ENCODE peak calls at places on chromosomes 16 and 17, in six cellular contexts. D, T, C, I, H and L are unnamed samples.

GRCh38 chr17:49878931-49879330 is 31.1 kb upstream of the TAC4 start:
- DNase-seq in H (no peak), D (no peak), C (no peak), I (no peak), T (no peak), L (no peak)

GRCh38 chr17:62693616-62694415 is 66.3 kb downstream of the MRC2 start:
- DNase-seq in C (no peak), I (peak), T (no peak), H (no peak), D (no peak), L (no peak)

GRCh38 chr16:76681296-76681695 is 404.1 kb downstream of the CNTNAP4 start:
- DNase-seq in C (no peak), D (no peak), I (no peak), T (no peak), H (no peak), L (no peak)

GRCh38 chr17:41917192-41917591 is 1.6 kb downstream of the ACLY start:
- DNase-seq in C (no peak), T (no peak), H (no peak), I (peak), D (no peak), L (no peak)

GRCh38 chr17:57672971-57673370 is 72.1 kb downstream of the CCDC182 start:
- DNase-seq in H (no peak), C (no peak), D (no peak), I (no peak), T (no peak), L (peak)

GRCh38 chr17:28057731-28058246 is 15.3 kb downstream of the NLK start:
- DNase-seq in C (peak), T (no peak), D (no peak), H (no peak), I (peak), L (peak)

GRCh38 chr16:21224800-21225199 is 8.7 kb upstream of the ANKS4B start:
- DNase-seq in I (no peak), T (no peak), H (no peak), C (no peak), D (no peak), L (no peak)

GRCh38 chr16:86404678-86405077 is 105.6 kb upstream of the FOXF1 start:
- DNase-seq in H (no peak), D (no peak), T (no peak), C (no peak), I (no peak), L (no peak)

GRCh38 chr16:81798311-81799137 is 19.4 kb downstream of the PLCG2 start:
- DNase-seq in T (no peak), C (peak), H (no peak), I (no peak), D (no peak), L (peak)

GRCh38 chr17:2844386-2844785 is 48.1 kb downstream of the RAP1GAP2 start:
- DNase-seq in D (no peak), C (no peak), H (no peak), T (no peak), I (peak), L (no peak)

GRCh38 chr17:7046127-7046724 is 2.3 kb upstream of the SLC16A11 start:
- DNase-seq in T (no peak), D (peak), I (peak), H (peak), C (no peak), L (no peak)

GRCh38 chr17:1545618-1546017 is 17.0 kb downstream of the PITPNA start:
- DNase-seq in C (no peak), D (no peak), T (no peak), H (no peak), I (no peak), L (no peak)

GRCh38 chr17:8059131-8059530 is 20.3 kb downstream of the ALOX15B start:
- DNase-seq in H (no peak), D (no peak), C (no peak), T (no peak), I (no peak), L (no peak)

GRCh38 chr17:40452921-40453378 is 9.7 kb downstream of the IGFBP4 start:
- DNase-seq in T (no peak), D (no peak), C (no peak), H (no peak), I (peak), L (no peak)

GRCh38 chr17:37488009-37488604 is 1.6 kb upstream of the DUSP14 start:
- DNase-seq in I (peak), C (no peak), T (no peak), H (no peak), D (no peak), L (peak)

GRCh38 chr16:57889522-57889921 is 81.4 kb downstream of the CNGB1 start:
- DNase-seq in D (no peak), H (no peak), C (no peak), T (no peak), I (no peak), L (no peak)

GRCh38 chr16:89961920-89962319 is 13.4 kb downstream of the DEF8 start:
- DNase-seq in H (no peak), D (no peak), C (no peak), T (no peak), I (no peak), L (no peak)

GRCh38 chr17:9151091-9151490 is 129.8 kb downstream of the NTN1 start:
- DNase-seq in C (no peak), T (no peak), I (no peak), H (no peak), D (no peak), L (no peak)

GRCh38 chr17:48215583-48216139 is 108.1 kb downstream of the SNX11 start:
- DNase-seq in T (no peak), I (peak), C (no peak), H (no peak), D (no peak), L (no peak)

GRCh38 chr17:3681057-3681456 is 12.4 kb downstream of the EMC6 start:
- DNase-seq in H (no peak), I (no peak), C (no peak), D (no peak), T (no peak), L (no peak)

GRCh38 chr17:55661359-55661758 is 61.3 kb downstream of the TMEM100 start:
- DNase-seq in T (no peak), H (no peak), D (no peak), C (no peak), I (no peak), L (no peak)

GRCh38 chr17:48460055-48460454 is 30.0 kb upstream of the SKAP1 start:
- DNase-seq in T (no peak), D (no peak), I (no peak), C (no peak), H (no peak), L (no peak)

GRCh38 chr16:12459993-12460392 is 343.7 kb downstream of the CPPED1 start:
- DNase-seq in T (no peak), D (no peak), I (no peak), H (no peak), C (no peak), L (no peak)

GRCh38 chr17:37458805-37459204 is 30.9 kb upstream of the DUSP14 start:
- DNase-seq in D (no peak), C (no peak), H (no peak), I (peak), T (no peak), L (no peak)

GRCh38 chr17:50596191-50597037 is 35.9 kb downstream of the CACNA1G start:
- DNase-seq in D (no peak), H (no peak), T (no peak), C (no peak), I (no peak), L (no peak)

GRCh38 chr17:57338257-57338919 is 82.1 kb downstream of the MSI2 start:
- DNase-seq in H (no peak), I (no peak), C (peak), T (no peak), D (no peak), L (peak)

GRCh38 chr16:68028996-68029395 is 5.9 kb downstream of the DUS2 start:
- DNase-seq in I (no peak), T (no peak), C (no peak), H (no peak), D (no peak), L (no peak)

GRCh38 chr16:47258874-47259461 is 115.2 kb upstream of the NETO2 start:
- DNase-seq in D (no peak), H (no peak), T (no peak), I (peak), C (peak), L (peak)

GRCh38 chr17:50634123-50634914 is at the start of gene ABCC3:
- DNase-seq in T (peak), H (no peak), D (no peak), I (peak), C (no peak), L (no peak)

GRCh38 chr16:76614255-76614654 is 337.1 kb downstream of the CNTNAP4 start:
- DNase-seq in T (no peak), C (no peak), I (no peak), D (no peak), H (no peak), L (no peak)

GRCh38 chr16:53848277-53848942 is 144.5 kb downstream of the FTO start:
- DNase-seq in T (no peak), D (no peak), C (no peak), H (no peak), I (no peak), L (no peak)

GRCh38 chr17:38507436-38507835 is 79.2 kb downstream of the ARHGAP23 start:
- DNase-seq in C (no peak), I (no peak), D (no peak), T (no peak), H (no peak), L (no peak)

DNA sequence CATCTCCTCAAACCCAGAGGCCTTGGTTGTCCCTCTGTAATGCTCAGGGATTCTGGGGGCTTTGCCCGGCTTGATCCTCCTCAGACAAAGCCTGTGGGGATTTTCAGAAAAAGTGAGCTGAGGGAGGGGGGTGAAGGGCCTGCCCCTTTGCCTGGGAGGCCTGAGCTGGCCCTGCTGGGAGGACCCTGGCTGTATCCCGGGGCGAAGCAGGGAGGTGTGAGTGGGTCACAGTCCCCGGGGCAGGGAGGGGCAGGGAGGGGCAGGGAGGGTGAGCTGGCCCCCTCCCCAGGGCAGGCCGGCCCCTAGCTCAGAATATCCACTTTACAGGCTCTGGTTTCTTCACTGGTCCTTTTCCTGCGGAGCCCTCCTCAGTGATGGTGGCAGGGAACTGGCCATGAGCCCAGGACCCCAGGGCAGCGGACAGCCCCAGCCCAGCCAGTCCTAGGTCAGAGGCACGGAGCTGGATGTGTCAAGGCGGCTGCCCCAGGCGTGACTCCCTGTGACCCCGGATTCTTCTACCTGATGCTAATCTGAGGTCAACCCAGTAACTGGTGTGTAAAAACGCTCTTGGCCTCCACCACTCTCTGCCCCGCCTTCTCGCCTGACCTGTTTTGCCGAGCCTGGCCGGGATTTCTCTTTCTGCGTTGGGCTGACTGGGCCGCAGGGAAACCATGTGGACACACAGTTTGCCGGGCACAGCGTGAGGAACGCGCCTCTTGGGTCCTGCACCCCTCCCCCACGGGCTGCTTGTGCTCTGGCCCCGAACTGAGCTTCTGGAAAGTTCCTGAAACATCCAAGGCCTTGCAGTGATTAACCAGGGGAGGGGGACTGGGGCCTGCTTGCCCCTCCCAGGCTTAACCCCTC is 5.8 kb upstream of the FASN start:
- DNase-seq in T (no peak), C (no peak), D (no peak), H (peak), I (peak), L (no peak)
- TF ChIP-seq CTCF in T (no peak), C (no peak), D (no peak), H (no peak), I (no peak), L (no peak)

GRCh38 chr16:84749815-84750214 is 50.0 kb downstream of the USP10 start:
- DNase-seq in C (no peak), I (no peak), T (no peak), H (no peak), D (no peak), L (no peak)

GRCh38 chr16:84751241-84751640 is 51.4 kb downstream of the USP10 start:
- DNase-seq in I (no peak), D (no peak), H (no peak), T (no peak), C (no peak), L (no peak)

GRCh38 chr16:84746875-84747274 is 47.1 kb downstream of the USP10 start:
- DNase-seq in I (no peak), H (no peak), C (no peak), T (no peak), D (no peak), L (no peak)

GRCh38 chr16:84746231-84746630 is 46.4 kb downstream of the USP10 start:
- DNase-seq in H (no peak), I (no peak), C (no peak), D (no peak), T (no peak), L (no peak)

DNA sequence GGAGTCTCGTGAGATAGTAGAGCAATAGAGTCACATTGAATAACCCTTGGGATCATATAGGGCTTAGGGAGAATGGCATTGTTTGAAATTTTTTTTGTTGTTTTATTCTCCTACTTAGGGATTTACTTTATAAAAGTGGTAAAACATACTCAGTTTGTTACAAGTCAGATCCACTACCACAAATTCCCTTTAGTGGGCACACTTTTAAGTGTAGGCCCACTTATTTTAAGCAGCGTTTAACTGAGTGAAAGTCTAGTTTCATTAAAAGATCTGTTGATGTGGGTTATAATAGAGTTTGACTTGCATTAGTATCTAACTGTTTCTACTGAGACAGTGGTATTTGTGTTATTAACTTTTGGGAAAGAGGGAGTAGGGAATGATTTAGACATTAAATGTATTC is 49.3 kb downstream of the USP10 start:
- DNase-seq in D (no peak), T (no peak), I (no peak), C (no peak), H (no peak), L (no peak)
- TF ChIP-seq CTCF in D (no peak), T (no peak), I (no peak), C (no peak), H (no peak), L (no peak)

GRCh38 chr17:75289832-75290337 is 652 bp upstream of the SLC25A19 start:
- DNase-seq in I (peak), T (peak), H (no peak), C (peak), D (peak), L (no peak)
- TF ChIP-seq CTCF in I (peak), T (peak), H (peak), C (peak), D (peak), L (peak)

GRCh38 chr16:1095450-1096163 is 437 bp downstream of the C1QTNF8 start:
- DNase-seq in T (no peak), I (no peak), D (no peak), H (no peak), C (no peak), L (no peak)
- TF ChIP-seq CTCF in T (no peak), I (no peak), D (no peak), H (no peak), C (no peak), L (no peak)

GRCh38 chr17:61398721-61399130 is 917 bp upstream of the TBX2 start:
- DNase-seq in C (no peak), H (no peak), I (peak), T (no peak), D (no peak), L (no peak)

GRCh38 chr17:61400058-61400785 is 579 bp downstream of the TBX2 start:
- DNase-seq in D (no peak), I (peak), T (no peak), H (no peak), C (no peak), L (no peak)

GRCh38 chr17:61400786-61401279 is 1.2 kb downstream of the TBX2 start:
- DNase-seq in T (no peak), H (no peak), I (no peak), D (no peak), C (no peak), L (no peak)

GRCh38 chr17:61401280-61402072 is 1.8 kb downstream of the TBX2 start:
- DNase-seq in D (no peak), T (no peak), H (no peak), C (no peak), I (no peak), L (no peak)

GRCh38 chr17:61399131-61400057 is at the start of gene TBX2:
- DNase-seq in C (no peak), D (no peak), H (no peak), I (peak), T (peak), L (no peak)
- TF ChIP-seq CTCF in C (no peak), D (no peak), H (peak), I (peak), T (no peak), L (no peak)

DNA sequence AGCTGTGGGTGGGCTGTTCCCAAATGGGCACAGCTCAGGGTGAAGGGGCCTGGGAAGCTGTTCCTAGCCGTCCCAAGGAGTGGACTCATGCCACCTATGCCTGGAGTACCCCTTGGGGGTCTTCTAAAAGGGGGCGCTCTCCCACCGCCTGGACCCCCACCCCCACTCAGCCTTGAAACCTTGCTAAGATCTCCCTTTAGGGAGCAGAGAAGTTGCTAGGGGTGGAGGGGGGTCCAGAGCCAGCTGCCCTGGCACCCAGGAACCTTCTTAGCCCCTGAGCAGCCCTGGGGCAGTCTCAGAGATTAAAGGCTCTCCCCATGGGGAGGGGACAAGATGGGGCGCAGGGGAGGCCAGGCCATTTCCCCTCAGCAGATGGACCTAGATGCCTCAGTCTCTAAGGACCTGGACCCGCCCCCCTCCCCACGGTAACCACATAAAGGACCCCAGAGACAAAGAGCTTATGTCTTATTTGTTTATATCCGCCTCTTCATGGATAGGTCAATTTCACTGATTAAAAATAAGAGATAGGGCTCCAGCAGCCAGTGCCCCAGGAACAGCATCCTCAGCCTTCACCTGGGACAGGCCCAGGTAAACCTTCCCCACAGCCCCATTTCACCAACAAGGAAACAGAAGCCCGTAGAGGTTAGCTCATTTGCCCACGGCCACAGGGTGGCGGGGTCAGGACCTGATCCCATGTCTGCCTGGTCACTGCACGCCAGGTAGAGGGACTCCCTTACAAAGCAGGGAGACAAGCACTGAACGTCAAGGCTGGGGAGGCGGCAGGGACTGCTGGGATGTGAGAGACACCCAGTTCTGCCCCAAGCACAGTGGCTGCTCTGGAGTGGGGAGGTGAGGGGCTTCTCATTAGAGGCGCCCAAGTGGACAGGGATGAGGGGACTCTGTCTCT is 3.4 kb downstream of the MTSS2 start:
- DNase-seq in H (no peak), I (no peak), T (peak), C (no peak), D (no peak), L (no peak)
- TF ChIP-seq CTCF in H (peak), I (no peak), T (no peak), C (no peak), D (no peak), L (no peak)

DNA sequence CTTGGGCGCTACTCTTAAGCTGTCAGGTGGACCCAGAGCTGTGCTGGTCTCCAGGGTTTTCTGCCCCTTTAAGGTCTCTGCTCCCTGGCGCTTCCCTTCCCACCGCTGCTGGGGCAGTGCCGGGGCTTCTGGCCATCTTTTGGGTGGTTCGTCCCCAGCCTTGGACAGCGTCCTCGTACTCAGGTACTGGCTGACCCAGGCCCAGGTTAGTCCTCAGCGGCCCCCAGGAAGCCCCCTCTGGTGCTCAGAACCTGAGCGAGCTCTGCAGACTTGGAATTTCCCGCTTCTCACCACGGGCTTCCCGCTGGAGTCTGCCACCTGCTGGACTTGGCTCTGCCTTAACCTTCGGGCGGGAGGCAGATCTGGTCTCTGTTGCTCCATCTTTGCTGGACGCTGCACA is 94.1 kb upstream of the ZNF750 start:
- DNase-seq in H (no peak), T (peak), D (no peak), I (no peak), C (no peak), L (no peak)
- TF ChIP-seq CTCF in H (peak), T (no peak), D (no peak), I (peak), C (no peak), L (no peak)

DNA sequence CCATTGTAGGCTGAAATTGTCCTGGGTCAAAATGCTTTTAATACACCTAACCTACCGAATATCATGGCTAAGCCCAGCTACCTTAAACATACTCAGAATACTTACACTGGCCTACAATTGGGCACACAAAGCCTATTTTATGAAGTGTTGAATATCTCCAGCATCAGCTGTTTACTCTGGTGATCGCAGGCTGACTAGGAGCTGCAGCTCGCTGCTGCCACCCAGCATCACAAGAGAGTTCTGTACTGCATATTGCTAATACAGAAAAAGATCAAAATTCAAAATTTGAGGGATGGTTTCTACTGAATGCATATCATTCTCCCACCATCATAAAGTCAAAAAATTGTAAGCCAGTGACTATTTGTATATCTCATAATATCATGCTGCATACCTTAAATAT is 55.3 kb downstream of the ULK2 start:
- DNase-seq in T (no peak), C (no peak), D (no peak), H (no peak), I (peak), L (no peak)
- TF ChIP-seq CTCF in T (no peak), C (peak), D (peak), H (peak), I (peak), L (peak)